ENCODE peak calls at places on chromosomes 4 and X, in four cellular contexts. Z, L, G and Y are unnamed samples.

GRCh38 chr4:41361831-41362646 is 105.3 kb downstream of the UCHL1 start:
- DNase-seq in L (no peak), G (no peak), Z (no peak), Y (no peak)

GRCh38 chrX:39309721-39310152 is 508.5 kb downstream of the MID1IP1 start:
- DNase-seq in L (peak), G (peak), Z (peak), Y (no peak)

GRCh38 chr4:53917719-53918118 is 146.7 kb downstream of the CHIC2 start:
- DNase-seq in G (no peak), L (no peak), Z (peak), Y (no peak)

GRCh38 chr4:133719098-133719497 is 482.5 kb downstream of the PABPC4L start:
- DNase-seq in Z (no peak), L (no peak), G (no peak), Y (no peak)

GRCh38 chr4:1365271-1366178 is 18.5 kb downstream of the UVSSA start:
- DNase-seq in L (no peak), G (no peak), Z (no peak), Y (no peak)

GRCh38 chrX:130378008-130378669 is 7.3 kb downstream of the GPR119 start:
- DNase-seq in G (no peak), L (no peak), Z (no peak), Y (no peak)

GRCh38 chr4:20839957-20840356 is 139.7 kb downstream of the PACRGL start:
- DNase-seq in Z (peak), L (no peak), G (no peak), Y (no peak)

GRCh38 chr4:3269105-3269927 is 20.4 kb downstream of the MSANTD1 start:
- DNase-seq in L (no peak), G (no peak), Z (no peak), Y (peak)

GRCh38 chr4:37422102-37422501 is 177.6 kb downstream of the NWD2 start:
- DNase-seq in L (no peak), Z (no peak), G (no peak), Y (no peak)

GRCh38 chrX:10014462-10015373 is 47.6 kb downstream of the CLDN34 start:
- DNase-seq in Z (peak), L (peak), G (peak), Y (peak)

GRCh38 chr4:56149601-56150000 is 200.9 kb downstream of the CEP135 start:
- DNase-seq in Z (peak), G (no peak), L (no peak), Y (no peak)

GRCh38 chr4:138666366-138666765 is 349.2 kb upstream of the NOCT start:
- DNase-seq in G (no peak), Z (no peak), L (no peak), Y (no peak)

GRCh38 chr4:53541577-53542206 is 49.6 kb downstream of the LNX1 start:
- DNase-seq in L (no peak), G (peak), Z (peak), Y (no peak)

GRCh38 chr4:7389719-7390118 is 45.0 kb downstream of the PSAPL1 start:
- DNase-seq in G (no peak), Z (no peak), L (no peak), Y (no peak)

GRCh38 chr4:118904935-118905334 is 16.3 kb downstream of the SYNPO2 start:
- DNase-seq in Z (peak), L (no peak), G (no peak), Y (no peak)

GRCh38 chrX:36436286-36436860 is 516.8 kb downstream of the CFAP47 start:
- DNase-seq in Z (no peak), L (no peak), G (no peak), Y (no peak)

GRCh38 chrX:78555401-78555980 is 103.6 kb downstream of the RTL3 start:
- DNase-seq in L (no peak), G (no peak), Z (peak), Y (peak)

GRCh38 chr4:155643087-155643486 is 23.6 kb upstream of the GUCY1A1 start:
- DNase-seq in G (no peak), Z (no peak), L (no peak), Y (no peak)

GRCh38 chr4:15244354-15244753 is 183.5 kb upstream of the C1QTNF7 start:
- DNase-seq in G (no peak), L (no peak), Z (peak), Y (no peak)

GRCh38 chrX:37813570-37813969 is 33.7 kb downstream of the CYBB start:
- DNase-seq in Z (no peak), G (no peak), L (peak), Y (no peak)

GRCh38 chrX:49308604-49309269 is 5.3 kb downstream of the GAGE10 start:
- DNase-seq in L (peak), Z (peak), G (no peak), Y (no peak)

GRCh38 chr4:87677731-87678130 is 27.7 kb downstream of the DMP1 start:
- DNase-seq in L (no peak), Z (no peak), G (peak), Y (no peak)

GRCh38 chr4:44025376-44026020 is 423.1 kb downstream of the KCTD8 start:
- DNase-seq in L (no peak), G (no peak), Z (no peak), Y (no peak)

GRCh38 chr4:80220711-80221110 is 23.4 kb downstream of the PRDM8 start:
- DNase-seq in L (no peak), Z (no peak), G (no peak), Y (no peak)

GRCh38 chr4:44320833-44321232 is 127.8 kb downstream of the KCTD8 start:
- DNase-seq in Z (no peak), L (no peak), G (no peak), Y (no peak)

GRCh38 chr4:109294006-109294405 is 8.5 kb downstream of the COL25A1 start:
- DNase-seq in Z (peak), L (peak), G (no peak), Y (no peak)

GRCh38 chrX:70479970-70480659 is 35.5 kb downstream of the DLG3 start:
- DNase-seq in Z (peak), G (no peak), L (no peak), Y (no peak)

GRCh38 chrX:53074987-53075386 is 7.2 kb upstream of the TSPYL2 start:
- DNase-seq in G (no peak), L (peak), Z (no peak), Y (no peak)

GRCh38 chr4:6415306-6415705 is 57.1 kb downstream of the PPP2R2C start:
- DNase-seq in L (no peak), G (no peak), Z (no peak), Y (no peak)

GRCh38 chr4:186887211-186887785 is 163.6 kb upstream of the FAT1 start:
- DNase-seq in L (no peak), Z (no peak), G (no peak), Y (no peak)

GRCh38 chr4:61619528-61619927 is 419.4 kb downstream of the ADGRL3 start:
- DNase-seq in Z (no peak), L (no peak), G (no peak), Y (no peak)

GRCh38 chrX:39857780-39858179 is 240.0 kb downstream of the BCOR start:
- DNase-seq in Z (no peak), G (no peak), L (peak), Y (no peak)

GRCh38 chr4:110959041-110959643 is 336.3 kb upstream of the PITX2 start:
- DNase-seq in L (no peak), G (no peak), Z (peak), Y (no peak)

GRCh38 chrX:119406739-119407138 is 7.6 kb downstream of the SLC25A43 start:
- DNase-seq in G (no peak), L (no peak), Z (peak), Y (no peak)

GRCh38 chrX:119410027-119410819 is 11.1 kb downstream of the SLC25A43 start:
- DNase-seq in L (no peak), G (peak), Z (peak), Y (no peak)

GRCh38 chrX:119411959-119412358 is 12.8 kb downstream of the SLC25A43 start:
- DNase-seq in L (no peak), Z (no peak), G (no peak), Y (no peak)

GRCh38 chrX:119410854-119411253 is 11.7 kb downstream of the SLC25A43 start:
- DNase-seq in L (no peak), Z (no peak), G (no peak), Y (no peak)

DNA sequence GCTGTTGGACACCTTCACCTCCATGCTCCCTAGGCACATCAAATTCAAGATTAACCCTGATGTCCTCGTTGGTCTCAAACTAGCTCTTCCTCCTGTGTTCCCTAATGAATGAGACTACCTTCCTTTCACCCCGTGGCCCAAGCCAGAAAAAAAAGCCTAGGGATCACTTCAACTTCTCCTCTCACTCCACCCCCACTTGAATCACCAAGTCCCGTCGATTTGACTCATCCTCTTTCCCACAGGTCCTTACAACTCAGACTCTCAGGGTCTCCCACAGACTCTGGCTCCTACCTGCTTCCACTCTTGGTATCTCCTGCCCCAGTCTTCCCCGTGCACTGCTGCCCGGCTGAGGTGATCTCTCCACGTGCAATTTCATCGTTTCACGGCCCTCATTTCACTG is 8.5 kb downstream of the SLC25A43 start:
- DNase-seq in G (no peak), L (no peak), Z (peak), Y (no peak)
- TF ChIP-seq CTCF in G (no peak), L (no peak), Z (no peak), Y (no peak)

DNA sequence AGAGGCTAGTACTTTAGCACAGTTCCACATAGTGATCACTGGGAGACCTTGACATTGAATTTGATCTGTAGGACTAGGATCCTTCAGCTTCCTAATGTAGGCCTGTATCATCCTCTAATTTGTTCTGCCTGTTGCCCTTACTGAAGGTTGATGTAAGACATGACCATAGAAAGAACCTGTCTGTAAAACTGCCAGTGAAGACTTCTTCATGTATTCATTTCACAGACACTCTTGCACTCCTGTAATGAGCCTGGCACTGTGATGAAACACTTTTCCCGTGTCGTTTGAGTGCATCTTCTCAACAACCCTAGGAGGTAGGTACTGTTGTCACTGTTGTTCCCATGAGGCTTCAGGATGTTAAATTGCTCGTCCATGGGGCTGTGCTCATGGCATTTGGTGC is 14.7 kb downstream of the RAB9A start:
- DNase-seq in Z (no peak), L (no peak), G (no peak), Y (no peak)
- TF ChIP-seq CTCF in Z (no peak), L (no peak), G (no peak), Y (no peak)

DNA sequence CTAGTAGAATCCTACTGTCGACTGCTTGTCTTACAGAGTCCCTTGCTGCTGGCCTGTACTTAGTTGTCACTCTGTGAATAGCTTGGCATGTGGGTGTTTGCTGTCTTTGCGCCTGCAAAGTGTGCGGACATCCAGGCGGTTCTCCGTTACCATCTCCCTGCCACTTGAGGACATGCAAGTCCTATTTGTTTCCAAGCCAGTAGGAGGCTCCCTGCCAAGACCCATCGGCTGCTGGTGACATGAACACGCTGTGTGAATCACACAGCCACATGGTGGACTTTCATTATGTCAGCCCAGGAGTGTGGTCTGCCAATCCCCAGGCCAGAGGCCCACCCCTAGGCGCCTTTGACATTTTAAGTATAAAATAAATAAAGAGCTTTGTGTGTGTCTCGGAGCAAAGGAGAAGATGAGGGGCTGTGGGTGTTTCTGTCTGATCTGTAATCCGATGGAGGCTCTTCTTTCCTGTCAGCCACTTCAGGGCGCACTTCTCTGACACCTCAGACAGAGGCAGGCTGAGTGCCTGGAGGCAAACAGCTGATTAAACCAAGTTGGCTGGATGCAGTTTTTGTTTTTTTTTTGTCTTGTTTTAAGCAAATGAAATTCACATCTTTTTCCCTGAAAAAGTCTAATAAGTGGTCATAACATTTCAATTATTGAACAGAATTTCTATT is 51.5 kb downstream of the ALPK1 start:
- DNase-seq in G (no peak), Z (peak), L (no peak), Y (no peak)
- TF ChIP-seq CTCF in G (no peak), Z (peak), L (no peak), Y (no peak)

GRCh38 chr4:112604590-112604989 is 32.1 kb downstream of the ZGRF1 start:
- DNase-seq in G (peak), Z (peak), L (peak), Y (peak)
- TF ChIP-seq CTCF in G (peak), Z (peak), L (peak), Y (peak)

GRCh38 chr4:140802591-140802990 is 46.4 kb upstream of the TBC1D9 start:
- DNase-seq in Z (no peak), G (no peak), L (no peak), Y (no peak)

GRCh38 chr4:140807491-140808257 is 51.5 kb upstream of the TBC1D9 start:
- DNase-seq in Z (peak), G (no peak), L (no peak), Y (peak)

GRCh38 chr4:140809671-140810070 is 53.5 kb upstream of the TBC1D9 start:
- DNase-seq in Z (no peak), L (no peak), G (no peak), Y (no peak)

GRCh38 chr4:140805293-140805692 is 49.1 kb upstream of the TBC1D9 start:
- DNase-seq in Z (no peak), L (no peak), G (no peak), Y (no peak)

DNA sequence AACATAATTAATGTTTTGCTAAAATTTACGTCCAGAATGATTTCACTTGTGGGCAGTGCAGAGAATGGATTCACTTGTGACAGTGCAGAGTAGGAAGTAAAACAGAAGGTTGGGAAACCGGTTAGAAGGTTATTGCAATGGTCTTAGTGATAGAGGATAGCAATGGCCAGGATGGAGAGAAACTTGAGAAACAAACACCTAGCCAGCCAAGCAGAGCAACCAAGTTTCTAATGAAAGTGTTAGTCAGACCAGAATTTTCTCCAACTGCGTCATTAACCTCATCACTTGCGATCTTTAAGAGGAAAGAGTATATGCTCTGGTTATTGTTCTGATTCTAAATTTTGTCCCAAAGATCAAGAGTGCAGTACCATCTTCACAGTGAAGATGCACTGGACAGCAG is 50.0 kb upstream of the TBC1D9 start:
- DNase-seq in G (no peak), Z (no peak), L (no peak), Y (peak)
- TF ChIP-seq CTCF in G (no peak), Z (no peak), L (no peak), Y (no peak)

GRCh38 chr4:100288167-100288566 is 97.9 kb upstream of the DDIT4L start:
- DNase-seq in Z (peak), L (no peak), G (no peak), Y (no peak)

GRCh38 chr4:100289530-100289888 is 99.2 kb upstream of the DDIT4L start:
- DNase-seq in G (no peak), Z (peak), L (no peak), Y (no peak)

GRCh38 chr4:100288811-100289529 is 98.7 kb upstream of the DDIT4L start:
- DNase-seq in Z (peak), L (no peak), G (no peak), Y (no peak)

GRCh38 chr4:100289980-100290379 is 99.7 kb upstream of the DDIT4L start:
- DNase-seq in L (no peak), Z (peak), G (no peak), Y (no peak)

DNA sequence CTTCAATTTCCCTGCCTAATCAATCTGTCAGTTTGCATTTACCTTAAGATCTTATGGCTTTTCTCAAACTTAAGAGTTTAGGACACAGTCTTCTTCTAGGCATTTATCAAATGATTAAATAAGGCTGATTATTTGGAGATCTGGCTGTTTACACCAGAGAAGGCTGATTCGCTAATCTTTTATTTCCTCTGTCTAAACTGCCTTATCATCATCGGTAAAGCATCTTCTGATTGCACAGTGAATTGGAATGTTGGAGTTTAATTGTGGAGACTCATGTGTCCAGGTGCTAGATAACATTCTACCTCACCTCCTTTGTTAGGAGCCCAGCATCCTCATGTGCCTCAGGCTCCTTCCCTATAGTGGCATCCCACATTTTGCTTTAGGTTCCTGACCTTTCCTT is 100.3 kb upstream of the DDIT4L start:
- DNase-seq in Z (no peak), G (no peak), L (no peak), Y (no peak)
- TF ChIP-seq CTCF in Z (no peak), G (no peak), L (no peak), Y (no peak)

DNA sequence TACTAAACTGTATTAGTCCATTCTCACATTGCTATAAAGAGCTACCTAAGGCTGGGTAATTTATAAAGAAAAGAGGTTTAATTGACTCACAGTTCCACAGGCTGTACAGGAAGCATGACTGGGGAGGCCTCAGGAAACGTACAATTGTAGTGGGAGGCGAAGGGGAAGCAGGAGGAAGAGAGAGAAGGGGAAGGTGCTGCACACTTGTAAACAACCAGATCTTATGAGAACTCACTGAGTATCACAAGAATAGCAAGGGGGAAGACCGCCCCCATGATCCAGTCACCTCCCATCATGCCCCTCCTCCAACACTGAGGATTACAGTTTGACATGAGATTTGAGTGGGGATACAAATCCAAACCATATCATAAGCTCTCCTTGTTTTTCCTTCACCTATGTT is 40.9 kb downstream of the RPA4 start:
- DNase-seq in G (no peak), L (no peak), Z (no peak), Y (no peak)
- TF ChIP-seq CTCF in G (no peak), L (no peak), Z (no peak), Y (no peak)

GRCh38 chrX:138191998-138192397 is 519.5 kb downstream of the FGF13 start:
- DNase-seq in G (no peak), Z (peak), L (peak), Y (peak)
- TF ChIP-seq CTCF in G (peak), Z (peak), L (no peak), Y (peak)

DNA sequence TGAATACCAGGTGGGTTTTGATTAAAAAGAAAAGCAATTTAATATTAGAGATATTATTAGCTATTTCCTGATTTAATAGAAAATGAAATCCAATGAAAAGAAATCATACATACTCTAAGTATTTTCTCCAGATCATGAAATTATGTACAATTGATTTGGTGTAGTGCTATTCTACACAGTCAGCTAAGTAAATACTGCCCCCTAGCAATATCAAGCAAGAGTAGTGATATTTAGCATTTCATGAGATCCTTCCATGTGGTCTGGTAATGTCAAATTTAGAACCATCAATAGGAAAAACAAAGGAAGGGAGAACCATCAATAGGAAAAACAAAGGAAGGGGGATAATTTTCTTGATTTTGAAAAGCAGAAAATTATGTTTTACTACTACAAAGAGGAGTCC is 114.6 kb downstream of the TBCK start:
- DNase-seq in L (no peak), Z (peak), G (no peak), Y (no peak)
- TF ChIP-seq CTCF in L (no peak), Z (peak), G (peak), Y (peak)